ENCODE peak calls at places on chromosomes 2 and 18, in ten cellular contexts. R is AG10803; A is effector CD4-positive, alpha-beta T cell; X is heart left ventricle; O is A673; S is ACHN; J is left ventricle myocardium inferior; K is thoracic aorta; G is stimulated activated CD8-positive, alpha-beta memory T cell treated with anti-CD3 and anti-CD28 coated beads, Interleukin-2, amount 100 ng/mL, for 1 hour; Y is activated naive CD8-positive, alpha-beta T cell treated with anti-CD3 and anti-CD28 coated beads, Interleukin-2, amount 50 U/mL, for 24 hours. Q is an unnamed sample.

GRCh38 chr2:20613342-20613916 is 37.5 kb downstream of the HS1BP3 start:
- DNase-seq in J (peak), R (no peak), G (no peak), Y (no peak), X (no peak), K (no peak), A (no peak), O (no peak), S (no peak), Q (no peak)

GRCh38 chr2:12555012-12555645 is 161.6 kb upstream of the TRIB2 start:
- DNase-seq in Y (peak), R (peak), K (no peak), J (no peak), A (no peak), O (peak), G (no peak), S (no peak), X (no peak), Q (no peak)

GRCh38 chr2:225889452-225889851 is 489.9 kb downstream of the NYAP2 start:
- DNase-seq in A (no peak), O (peak), Y (no peak), X (peak), S (peak), R (peak), G (no peak), K (no peak), J (no peak), Q (peak)

GRCh38 chr2:66439291-66440010 is 4.5 kb downstream of the MEIS1 start:
- DNase-seq in O (peak), A (no peak), X (peak), R (no peak), S (no peak), G (no peak), Y (no peak), J (peak), K (no peak), Q (no peak)

GRCh38 chr18:25898965-25899364 is 191.4 kb downstream of the SS18 start:
- DNase-seq in X (no peak), K (no peak), O (no peak), A (no peak), G (no peak), R (no peak), S (no peak), J (no peak), Y (no peak), Q (no peak)

GRCh38 chr2:241843321-241844065 is 15.2 kb downstream of the PDCD1 start:
- DNase-seq in G (no peak), R (no peak), K (no peak), Y (no peak), J (no peak), X (no peak), O (no peak), S (no peak), A (no peak), Q (no peak)

GRCh38 chr2:181876614-181877063 is 14.9 kb upstream of the ITPRID2 start:
- DNase-seq in A (no peak), K (no peak), J (no peak), O (no peak), Y (no peak), G (no peak), X (no peak), S (no peak), R (no peak), Q (no peak)

GRCh38 chr2:73822276-73822675 is 6.5 kb upstream of the STAMBP start:
- DNase-seq in A (no peak), K (no peak), X (no peak), G (no peak), R (no peak), Y (no peak), O (peak), S (no peak), J (no peak), Q (no peak)

GRCh38 chr2:31235504-31235902 is 1.6 kb downstream of the EHD3 start:
- DNase-seq in X (no peak), S (peak), K (no peak), Y (no peak), R (peak), A (no peak), J (no peak), G (no peak), O (no peak), Q (no peak)

GRCh38 chr2:142755191-142755590 is 122.3 kb upstream of the KYNU start:
- DNase-seq in K (no peak), O (no peak), Y (no peak), J (no peak), R (no peak), S (no peak), G (no peak), X (no peak), A (no peak), Q (no peak)

GRCh38 chr2:84703831-84704230 is 177.1 kb downstream of the TRABD2A start:
- DNase-seq in A (no peak), S (no peak), X (no peak), O (no peak), G (no peak), J (no peak), R (no peak), Y (no peak), K (no peak), Q (no peak)

GRCh38 chr18:43661570-43661969 is 384.3 kb upstream of the SYT4 start:
- DNase-seq in G (no peak), J (no peak), K (no peak), S (peak), O (peak), X (no peak), R (peak), A (no peak), Y (no peak), Q (no peak)

GRCh38 chr2:58527656-58528055 is 286.5 kb upstream of the FANCL start:
- DNase-seq in J (no peak), S (no peak), X (no peak), R (no peak), A (no peak), G (no peak), K (no peak), Y (no peak), O (peak), Q (no peak)

GRCh38 chr2:5691659-5692529 is at the start of gene SOX11:
- DNase-seq in X (peak), S (no peak), K (no peak), J (peak), R (peak), O (peak), Y (peak), G (no peak), A (no peak), Q (peak)

GRCh38 chr2:6656633-6657032 is 209.1 kb downstream of the CMPK2 start:
- DNase-seq in G (no peak), K (no peak), S (no peak), R (no peak), O (no peak), Y (no peak), J (no peak), X (no peak), A (no peak), Q (no peak)

GRCh38 chr2:106272202-106272807 is 78.2 kb upstream of the UXS1 start:
- DNase-seq in S (no peak), J (no peak), K (no peak), R (no peak), X (no peak), Y (no peak), O (no peak), G (no peak), A (no peak), Q (no peak)

GRCh38 chr18:22124970-22125369 is 44.4 kb upstream of the GATA6 start:
- DNase-seq in G (no peak), J (no peak), S (no peak), A (no peak), Y (no peak), X (no peak), K (no peak), O (no peak), R (no peak), Q (no peak)